ENCODE peak calls at places on chromosome 19, in five cellular contexts. One of them, this sample, is unnamed.

GRCh38 chr19:38039966-38040365 is 133.0 kb downstream of the SIPA1L3 start:
- DNase-seq in body of pancreas: no peak
- DNase-seq in AG04449: peak
- DNase-seq in cardiac muscle cell: peak
- DNase-seq in ovary: no peak
- DNase-seq in this sample: peak

GRCh38 chr19:46732966-46733692 is 12.7 kb upstream of the FKRP start:
- DNase-seq in body of pancreas: no peak
- DNase-seq in AG04449: no peak
- DNase-seq in cardiac muscle cell: no peak
- DNase-seq in ovary: no peak
- DNase-seq in this sample: no peak

GRCh38 chr19:33261511-33262192 is 36.0 kb upstream of the SLC7A10 start:
- DNase-seq in body of pancreas: no peak
- DNase-seq in AG04449: no peak
- DNase-seq in cardiac muscle cell: no peak
- DNase-seq in ovary: no peak
- DNase-seq in this sample: no peak

GRCh38 chr19:18392417-18392816 is 5.0 kb downstream of the LRRC25 start:
- DNase-seq in body of pancreas: no peak
- DNase-seq in AG04449: no peak
- DNase-seq in cardiac muscle cell: peak
- DNase-seq in ovary: peak
- DNase-seq in this sample: no peak

GRCh38 chr19:33340991-33341390 is 32.5 kb upstream of the CEBPG start:
- DNase-seq in body of pancreas: no peak
- DNase-seq in AG04449: no peak
- DNase-seq in cardiac muscle cell: no peak
- DNase-seq in ovary: no peak
- DNase-seq in this sample: no peak

GRCh38 chr19:46017874-46018675 is 4.8 kb downstream of the PGLYRP1 start:
- DNase-seq in body of pancreas: no peak
- DNase-seq in AG04449: no peak
- DNase-seq in cardiac muscle cell: no peak
- DNase-seq in ovary: no peak
- DNase-seq in this sample: no peak

GRCh38 chr19:34145741-34146202 is 26.5 kb upstream of the LSM14A start:
- DNase-seq in body of pancreas: peak
- DNase-seq in AG04449: no peak
- DNase-seq in cardiac muscle cell: peak
- DNase-seq in ovary: peak
- DNase-seq in this sample: no peak

GRCh38 chr19:4972509-4973230 is 3.8 kb downstream of the KDM4B start:
- DNase-seq in body of pancreas: no peak
- DNase-seq in AG04449: no peak
- DNase-seq in cardiac muscle cell: peak
- DNase-seq in ovary: no peak
- DNase-seq in this sample: no peak

GRCh38 chr19:52691215-52691610 is 43.6 kb downstream of the ZNF611 start:
- DNase-seq in body of pancreas: no peak
- DNase-seq in AG04449: no peak
- DNase-seq in cardiac muscle cell: no peak
- DNase-seq in ovary: no peak
- DNase-seq in this sample: no peak

GRCh38 chr19:8455018-8455417 is 10.2 kb downstream of the HNRNPM start:
- DNase-seq in body of pancreas: no peak
- DNase-seq in AG04449: no peak
- DNase-seq in cardiac muscle cell: no peak
- DNase-seq in ovary: no peak
- DNase-seq in this sample: no peak

GRCh38 chr19:43438291-43439162 is 23.8 kb downstream of the TEX101 start:
- DNase-seq in body of pancreas: peak
- DNase-seq in AG04449: no peak
- DNase-seq in cardiac muscle cell: peak
- DNase-seq in ovary: no peak
- DNase-seq in this sample: peak
- H3K4me3 ChIP-seq in body of pancreas: no peak
- H3K4me3 ChIP-seq in AG04449: no peak
- H3K4me3 ChIP-seq in cardiac muscle cell: no peak
- H3K4me3 ChIP-seq in ovary: no peak
- H3K4me3 ChIP-seq in this sample: no peak

DNA sequence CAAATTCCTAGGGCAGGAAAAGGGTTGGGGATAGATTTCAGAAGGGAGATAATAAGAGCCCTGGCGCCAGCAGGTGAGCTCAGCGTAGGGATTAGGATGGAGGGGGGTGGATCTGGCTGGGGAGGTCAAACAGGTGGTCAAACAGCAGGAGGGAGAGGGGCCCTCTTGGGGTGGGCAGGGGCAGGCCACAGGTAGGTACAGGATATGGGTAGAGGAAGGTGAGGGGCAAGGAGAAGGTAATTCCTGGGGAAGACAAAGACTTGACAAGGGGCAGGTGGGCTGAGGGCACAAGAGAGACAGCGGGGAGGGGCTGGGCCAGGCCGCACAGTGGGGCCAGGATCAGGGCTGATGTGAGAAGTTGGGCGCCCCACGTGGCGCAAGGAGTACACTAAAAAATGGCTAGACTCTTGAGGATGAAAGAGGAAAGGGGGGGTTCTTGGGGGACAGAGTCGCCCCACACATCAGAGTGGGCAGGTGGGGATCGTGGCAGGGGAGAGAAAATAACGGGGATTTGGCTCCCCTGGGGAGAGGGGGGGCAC is 713 bp downstream of the KRI1 start:
- DNase-seq in body of pancreas: peak
- DNase-seq in AG04449: no peak
- DNase-seq in cardiac muscle cell: peak
- DNase-seq in ovary: peak
- DNase-seq in this sample: no peak
- TF ChIP-seq CTCF in body of pancreas: no peak
- TF ChIP-seq CTCF in AG04449: peak
- TF ChIP-seq CTCF in cardiac muscle cell: peak
- TF ChIP-seq CTCF in ovary: no peak
- TF ChIP-seq CTCF in this sample: peak

GRCh38 chr19:55493650-55494171 is 5.5 kb downstream of the SSC5D start:
- DNase-seq in body of pancreas: no peak
- DNase-seq in AG04449: no peak
- DNase-seq in cardiac muscle cell: no peak
- DNase-seq in ovary: peak
- DNase-seq in this sample: no peak
- H3K4me3 ChIP-seq in body of pancreas: no peak
- H3K4me3 ChIP-seq in AG04449: peak
- H3K4me3 ChIP-seq in cardiac muscle cell: no peak
- H3K4me3 ChIP-seq in ovary: peak
- H3K4me3 ChIP-seq in this sample: peak

GRCh38 chr19:51094696-51095279 is 12.1 kb upstream of the KLK14 start:
- DNase-seq in body of pancreas: peak
- DNase-seq in AG04449: no peak
- DNase-seq in cardiac muscle cell: peak
- DNase-seq in ovary: peak
- DNase-seq in this sample: no peak
- TF ChIP-seq CTCF in body of pancreas: peak
- TF ChIP-seq CTCF in AG04449: peak
- TF ChIP-seq CTCF in cardiac muscle cell: peak
- TF ChIP-seq CTCF in ovary: peak
- TF ChIP-seq CTCF in this sample: peak

DNA sequence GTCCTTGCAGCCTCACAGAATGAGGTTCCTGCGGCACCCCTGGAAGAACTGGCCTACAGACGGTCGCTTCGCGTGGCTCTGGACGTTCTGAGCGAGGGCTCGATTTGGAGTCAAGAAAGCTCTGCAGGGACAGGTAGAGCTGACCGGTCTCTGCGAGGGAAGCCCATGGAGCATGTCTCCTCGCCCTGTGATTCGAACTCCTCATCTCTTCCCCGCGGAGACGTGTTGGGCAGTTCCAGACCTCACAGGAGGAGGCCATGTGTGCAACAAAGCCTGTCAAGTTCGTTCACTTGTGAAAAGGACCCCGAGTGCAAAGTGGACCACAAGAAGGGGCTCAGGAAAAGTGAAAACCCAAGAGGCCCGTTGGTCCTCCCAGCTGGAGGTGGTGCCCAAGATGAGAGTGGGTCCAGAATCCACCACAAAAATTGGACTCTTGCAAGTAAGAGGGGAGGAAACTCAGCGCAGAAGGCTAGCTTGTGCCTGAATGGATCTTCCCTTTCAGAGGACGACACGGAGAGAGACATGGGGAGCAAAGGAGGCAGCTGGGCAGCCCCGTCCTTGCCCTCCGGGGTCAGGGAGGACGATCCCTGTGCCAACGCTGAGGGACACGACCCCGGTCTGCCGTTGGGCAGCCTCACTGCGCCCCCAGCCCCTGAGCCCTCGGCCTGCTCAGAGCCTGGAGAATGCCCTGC is 23.4 kb upstream of the NDUFS7 start:
- DNase-seq in body of pancreas: no peak
- DNase-seq in AG04449: no peak
- DNase-seq in cardiac muscle cell: no peak
- DNase-seq in ovary: no peak
- DNase-seq in this sample: no peak
- H3K4me3 ChIP-seq in body of pancreas: no peak
- H3K4me3 ChIP-seq in AG04449: peak
- H3K4me3 ChIP-seq in cardiac muscle cell: no peak
- H3K4me3 ChIP-seq in ovary: no peak
- H3K4me3 ChIP-seq in this sample: peak

GRCh38 chr19:801030-801860 is 4.0 kb downstream of the PTBP1 start:
- DNase-seq in body of pancreas: peak
- DNase-seq in AG04449: no peak
- DNase-seq in cardiac muscle cell: peak
- DNase-seq in ovary: peak
- DNase-seq in this sample: no peak

GRCh38 chr19:797528-798414 is 519 bp downstream of the PTBP1 start:
- DNase-seq in body of pancreas: peak
- DNase-seq in AG04449: peak
- DNase-seq in cardiac muscle cell: peak
- DNase-seq in ovary: peak
- DNase-seq in this sample: peak

GRCh38 chr19:798415-799075 is 1.3 kb downstream of the PTBP1 start:
- DNase-seq in body of pancreas: peak
- DNase-seq in AG04449: no peak
- DNase-seq in cardiac muscle cell: no peak
- DNase-seq in ovary: peak
- DNase-seq in this sample: no peak

GRCh38 chr19:800360-801029 is 3.2 kb downstream of the PTBP1 start:
- DNase-seq in body of pancreas: peak
- DNase-seq in AG04449: no peak
- DNase-seq in cardiac muscle cell: peak
- DNase-seq in ovary: no peak
- DNase-seq in this sample: no peak

DNA sequence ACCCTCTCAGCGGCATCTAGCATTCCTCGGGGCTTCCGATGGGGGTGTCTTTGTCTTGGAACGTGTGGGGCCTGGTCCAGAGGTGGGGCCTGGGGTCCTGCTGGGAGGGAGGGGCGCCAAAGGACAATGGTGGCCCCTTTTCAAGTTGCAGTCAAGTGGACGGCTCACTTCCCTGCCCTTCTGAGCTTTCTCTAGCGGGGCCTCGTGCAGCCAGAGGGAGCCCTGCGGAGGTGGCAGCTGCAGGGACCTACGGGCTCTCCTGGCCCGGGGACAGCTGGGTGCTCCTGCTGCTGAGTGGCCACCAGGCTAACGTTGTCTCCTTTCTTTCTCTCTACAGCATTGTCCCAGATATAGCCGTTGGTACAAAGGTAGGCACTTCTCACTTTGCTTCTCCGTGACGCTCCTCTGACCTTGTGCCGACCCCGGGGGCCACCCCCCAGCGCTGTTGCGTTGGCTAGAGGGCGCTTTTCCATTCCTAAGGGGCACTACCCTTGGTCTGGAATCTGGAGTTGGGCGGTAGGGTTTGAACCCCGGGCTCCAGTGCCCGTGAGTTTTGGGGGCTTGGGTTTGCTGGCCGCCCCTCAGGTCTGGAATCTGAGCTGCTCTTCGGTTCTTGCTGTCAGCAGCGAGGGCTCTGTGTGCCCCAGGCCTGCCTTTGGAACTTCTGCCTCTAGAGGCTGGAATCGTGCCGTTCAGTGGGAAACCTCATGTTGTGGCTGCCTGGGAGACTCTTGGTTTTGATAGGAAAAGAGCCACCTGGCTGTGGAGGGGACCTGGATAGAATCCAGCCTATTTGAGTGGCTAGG is 2.0 kb downstream of the PTBP1 start:
- DNase-seq in body of pancreas: no peak
- DNase-seq in AG04449: no peak
- DNase-seq in cardiac muscle cell: peak
- DNase-seq in ovary: peak
- DNase-seq in this sample: no peak
- TF ChIP-seq CTCF in body of pancreas: no peak
- TF ChIP-seq CTCF in AG04449: peak
- TF ChIP-seq CTCF in cardiac muscle cell: peak
- TF ChIP-seq CTCF in ovary: no peak
- TF ChIP-seq CTCF in this sample: peak

This sample was measured in AG04450.